ENCODE peak calls at places on chromosomes 3 and 15, in nine cellular contexts. N, E, A, W, G, R, J, B and I are unnamed samples.

GRCh38 chr15:60649845-60650548 is 171.1 kb upstream of the ICE2 start:
- DNase-seq in N (peak), A (no peak), G (no peak), W (no peak), R (peak), J (no peak), B (no peak), E (no peak), I (peak)

GRCh38 chr3:116614795-116615362 is 94.7 kb upstream of the TUSC7 start:
- DNase-seq in A (no peak), E (no peak), R (no peak), G (no peak), N (no peak), B (no peak), J (no peak), W (no peak), I (no peak)

GRCh38 chr15:50345298-50345697 is 9.7 kb downstream of the GABPB1 start:
- DNase-seq in E (no peak), A (no peak), W (no peak), J (no peak), R (no peak), B (no peak), N (no peak), G (no peak), I (no peak)

GRCh38 chr3:127012091-127012490 is 29.2 kb downstream of the PLXNA1 start:
- DNase-seq in W (no peak), G (no peak), N (no peak), A (no peak), R (no peak), B (no peak), E (no peak), J (no peak), I (no peak)

GRCh38 chr3:72559377-72559776 is 288.9 kb downstream of the SHQ1 start:
- DNase-seq in A (no peak), J (no peak), N (no peak), E (no peak), B (no peak), R (no peak), W (no peak), G (no peak), I (no peak)

GRCh38 chr3:27554706-27555105 is 70.5 kb upstream of the SLC4A7 start:
- DNase-seq in E (no peak), J (no peak), R (no peak), G (no peak), B (no peak), A (no peak), N (no peak), W (no peak), I (no peak)

GRCh38 chr3:64399205-64399800 is 174.0 kb upstream of the PRICKLE2 start:
- DNase-seq in W (no peak), G (no peak), E (peak), N (no peak), R (peak), A (no peak), J (no peak), B (peak), I (no peak)

GRCh38 chr15:96410175-96411055 is 79.9 kb downstream of the NR2F2 start:
- DNase-seq in N (no peak), G (no peak), E (no peak), J (no peak), B (no peak), A (no peak), W (no peak), R (no peak), I (no peak)

GRCh38 chr3:71695000-71695482 is 30.2 kb downstream of the EIF4E3 start:
- DNase-seq in B (no peak), N (no peak), E (no peak), R (no peak), A (no peak), W (no peak), J (no peak), G (no peak), I (peak)

GRCh38 chr3:110774496-110775265 is 296.9 kb upstream of the NECTIN3 start:
- DNase-seq in J (no peak), W (no peak), G (no peak), N (no peak), A (no peak), E (no peak), B (no peak), R (no peak), I (no peak)

GRCh38 chr3:57743511-57743910 is 12.6 kb upstream of the SLMAP start:
- DNase-seq in B (no peak), A (no peak), W (no peak), N (no peak), J (no peak), E (no peak), G (no peak), R (no peak), I (no peak)

GRCh38 chr3:71702131-71703024 is 22.8 kb downstream of the EIF4E3 start:
- DNase-seq in E (no peak), B (no peak), J (no peak), A (no peak), W (no peak), N (no peak), G (no peak), R (no peak), I (no peak)

GRCh38 chr3:99865321-99865720 is 47.7 kb downstream of the CMSS1 start:
- DNase-seq in E (no peak), W (no peak), N (no peak), A (no peak), B (no peak), R (no peak), J (no peak), G (no peak), I (no peak)

GRCh38 chr15:65083262-65083701 is 6.7 kb downstream of the KBTBD13 start:
- DNase-seq in E (peak), W (no peak), N (no peak), B (no peak), A (no peak), R (no peak), G (peak), J (no peak), I (no peak)

GRCh38 chr15:83605049-83605448 is 48.9 kb upstream of the ADAMTSL3 start:
- DNase-seq in E (no peak), A (no peak), G (no peak), R (no peak), W (no peak), N (no peak), B (no peak), J (no peak), I (no peak)

GRCh38 chr3:14273886-14274517 is 95.4 kb downstream of the LSM3 start:
- DNase-seq in W (no peak), R (no peak), J (no peak), B (peak), A (no peak), G (no peak), N (no peak), E (no peak), I (no peak)

GRCh38 chr15:96322401-96323249 is 7.9 kb upstream of the NR2F2 start:
- DNase-seq in J (no peak), G (peak), W (no peak), B (no peak), A (no peak), R (no peak), E (peak), N (no peak), I (no peak)

GRCh38 chr15:61411941-61412510 is 182.9 kb upstream of the RORA start:
- DNase-seq in A (no peak), N (no peak), G (no peak), E (no peak), J (no peak), W (no peak), B (no peak), R (no peak), I (no peak)